ENCODE peak calls at places on chromosome 1, in five cellular contexts. X, I, P, F and A are unnamed samples.

GRCh38 chr1:183932412-183932811 is 105.1 kb downstream of the COLGALT2 start:
- DNase-seq in X (peak; percentile 74), I (no peak), P (peak; percentile 90), F (no peak), A (peak; percentile 83)

GRCh38 chr1:94237291-94238226 is at the start of gene ARHGAP29:
- DNase-seq in X (peak; percentile 77), I (peak; percentile 85), P (peak; percentile 19), F (peak; percentile 91), A (peak; percentile 66)

GRCh38 chr1:15231714-15232201 is 15.3 kb upstream of the FHAD1 start:
- DNase-seq in X (no peak), I (no peak), P (no peak), F (no peak), A (no peak)

GRCh38 chr1:150092180-150092791 is 24.7 kb downstream of the VPS45 start:
- DNase-seq in X (no peak), I (no peak), P (no peak), F (no peak), A (no peak)

GRCh38 chr1:5921671-5922070 is 70.6 kb downstream of the NPHP4 start:
- DNase-seq in X (no peak), I (no peak), P (no peak), F (no peak), A (no peak)

GRCh38 chr1:201999625-202000238 is 10.7 kb upstream of the ELF3 start:
- DNase-seq in X (peak; percentile 48), I (peak; percentile 32), P (peak; percentile 46), F (peak; percentile 64), A (peak; percentile 37)

GRCh38 chr1:8516793-8517556 is 199.1 kb downstream of the SLC45A1 start:
- DNase-seq in X (peak; percentile 55), I (no peak), P (peak; percentile 50), F (no peak), A (no peak)

GRCh38 chr1:19569786-19570185 is 74.3 kb upstream of the NBL1 start:
- DNase-seq in X (no peak), I (no peak), P (no peak), F (no peak), A (no peak)

GRCh38 chr1:51644533-51645197 is 27.8 kb downstream of the OSBPL9 start:
- DNase-seq in X (peak; percentile 84), I (no peak), P (no peak), F (no peak), A (no peak)

GRCh38 chr1:1777510-1777909 is 760 bp downstream of the NADK start:
- DNase-seq in X (peak; percentile 22), I (no peak), P (no peak), F (no peak), A (no peak)

GRCh38 chr1:30473920-30474817 is 249.2 kb downstream of the MATN1 start:
- DNase-seq in X (no peak), I (no peak), P (peak; percentile 6), F (no peak), A (no peak)

GRCh38 chr1:210003501-210003900 is 65.5 kb downstream of the SYT14 start:
- DNase-seq in X (no peak), I (no peak), P (no peak), F (no peak), A (no peak)

GRCh38 chr1:169595764-169596711 is 9.8 kb upstream of the F5 start:
- DNase-seq in X (no peak), I (no peak), P (no peak), F (no peak), A (no peak)

GRCh38 chr1:223780926-223781325 is 64.8 kb downstream of the TP53BP2 start:
- DNase-seq in X (no peak), I (no peak), P (no peak), F (no peak), A (no peak)